ENCODE peak calls at places on chromosomes 6 and 20, in ten cellular contexts. A is PC-9, F is AG04450, X is BJ, L is left ventricle myocardium inferior, H is uterus, G is astrocyte of the spinal cord, U is fibroblast of pulmonary artery, Z is heart right ventricle, S is A549. I is an unnamed sample.

GRCh38 chr6:40928302-40928701 is 110.7 kb downstream of the UNC5CL start:
- DNase-seq in A (no peak), F (no peak), X (no peak), L (no peak), H (no peak), G (no peak), U (no peak), Z (no peak), S (no peak), I (no peak)

GRCh38 chr6:87731818-87732661 is 30.0 kb upstream of the AKIRIN2 start:
- DNase-seq in A (peak), F (peak), X (peak), L (peak), H (peak), G (peak), U (peak), Z (peak), S (peak), I (peak)

GRCh38 chr6:152859225-152859624 is 108.6 kb downstream of the VIP start:
- DNase-seq in A (no peak), F (no peak), X (no peak), L (no peak), H (no peak), G (no peak), U (no peak), Z (no peak), S (no peak), I (no peak)

GRCh38 chr20:32509639-32510066 is 75.5 kb downstream of the NOL4L start:
- DNase-seq in A (peak), F (no peak), X (peak), L (no peak), H (no peak), G (no peak), U (no peak), Z (no peak), S (peak), I (no peak)

GRCh38 chr6:132995009-132995408 is 180.6 kb downstream of the RPS12 start:
- DNase-seq in A (no peak), F (no peak), X (no peak), L (no peak), H (no peak), G (no peak), U (no peak), Z (no peak), S (no peak), I (no peak)

GRCh38 chr6:119112856-119113530 is 34.5 kb upstream of the FAM184A start:
- DNase-seq in A (no peak), F (no peak), X (no peak), L (no peak), H (no peak), G (no peak), U (peak), Z (no peak), S (no peak), I (peak)

GRCh38 chr6:28856617-28857000 is 67.2 kb downstream of the TRIM27 start:
- DNase-seq in A (no peak), F (no peak), X (no peak), L (no peak), H (no peak), G (no peak), U (no peak), Z (no peak), S (no peak), I (no peak)

GRCh38 chr20:44324343-44324742 is 12.5 kb upstream of the R3HDML start:
- DNase-seq in A (peak), F (no peak), X (no peak), L (no peak), H (no peak), G (peak), U (no peak), Z (no peak), S (peak), I (no peak)

GRCh38 chr6:32803416-32803815 is 13.4 kb downstream of the HLA-DOB start:
- DNase-seq in A (no peak), F (no peak), X (no peak), L (no peak), H (no peak), G (no peak), U (no peak), Z (no peak), S (no peak), I (no peak)

DNA sequence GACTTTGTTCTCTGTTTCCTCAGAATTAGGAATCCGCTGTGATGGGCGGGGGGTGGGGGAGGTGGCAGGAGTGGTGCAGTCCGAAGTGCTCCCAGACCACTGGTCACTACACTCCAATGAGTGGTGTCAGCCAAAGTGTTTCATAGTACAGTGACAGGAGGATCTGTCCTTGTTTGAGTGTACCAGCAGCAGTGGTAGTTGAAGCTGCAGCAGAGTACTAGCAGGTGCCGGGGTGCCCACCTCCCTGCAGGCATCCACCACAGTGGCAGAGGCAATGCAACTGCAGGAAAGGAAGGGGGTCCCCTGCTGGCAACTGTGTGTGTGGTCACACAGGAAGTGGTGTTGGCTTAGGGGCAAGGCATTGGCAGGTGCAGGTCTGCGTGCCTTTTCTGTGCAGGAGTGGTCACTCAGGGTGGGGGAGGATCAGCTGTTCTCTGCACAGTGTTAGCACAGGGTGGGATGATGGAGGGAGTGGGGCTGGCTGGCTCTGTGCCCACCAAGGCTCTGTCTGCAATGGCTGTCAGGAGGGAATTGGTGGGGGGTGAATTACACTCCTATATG is 9.7 kb downstream of the HLA-DOB start:
- DNase-seq in A (no peak), F (no peak), X (no peak), L (no peak), H (no peak), G (no peak), U (no peak), Z (no peak), S (no peak), I (no peak)
- TF ChIP-seq CTCF in A (no peak), F (no peak), X (no peak), L (no peak), H (no peak), G (no peak), U (no peak), Z (no peak), S (no peak), I (no peak)

DNA sequence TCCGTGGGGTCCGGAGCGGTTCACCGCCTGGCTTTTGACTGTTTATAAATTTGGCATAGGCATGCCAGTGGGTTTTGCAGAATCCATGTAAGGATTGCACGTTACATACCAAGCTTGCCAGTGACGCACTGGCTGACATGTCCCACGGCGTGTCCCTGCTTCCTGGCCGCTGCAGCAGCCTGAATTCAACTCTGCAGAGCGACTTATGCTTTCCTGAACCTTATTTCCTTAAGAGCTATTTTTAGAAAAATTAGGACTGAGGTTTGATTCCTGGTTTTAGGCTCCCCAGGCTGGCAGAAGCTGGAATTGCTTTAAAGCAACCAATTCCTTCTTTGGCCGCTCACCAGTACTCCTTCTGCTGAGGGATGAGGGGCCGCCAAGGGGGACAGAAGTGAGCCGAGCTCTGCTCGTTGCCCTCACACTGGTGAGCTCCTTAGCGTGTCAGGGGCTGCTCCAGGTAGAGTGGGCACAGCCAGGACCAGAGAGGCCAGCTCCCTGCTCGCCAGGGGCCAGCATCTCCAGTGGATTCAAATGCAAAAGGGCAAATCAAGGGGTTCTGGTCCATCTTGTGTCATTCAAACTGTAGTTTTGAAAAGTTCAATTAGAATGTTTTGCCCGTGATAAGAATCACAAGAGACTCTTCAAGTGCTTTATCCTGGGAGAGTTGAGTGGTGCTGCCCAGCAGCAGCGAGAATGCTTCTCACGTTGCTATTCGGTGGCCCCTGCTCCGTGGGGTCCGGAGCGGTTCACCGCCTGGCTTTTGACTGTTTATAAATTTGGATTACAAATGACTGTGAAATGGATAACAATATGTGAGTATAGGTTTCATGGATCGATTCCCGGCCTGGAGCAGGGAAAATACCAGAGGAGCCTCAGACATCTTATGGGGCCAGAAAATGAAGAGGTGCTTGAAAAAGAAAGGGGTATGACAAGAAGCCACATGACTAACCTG is 17.5 kb upstream of the IRF4 start:
- DNase-seq in A (no peak), F (no peak), X (no peak), L (no peak), H (no peak), G (no peak), U (peak), Z (no peak), S (no peak), I (peak)
- H3K4me3 ChIP-seq in A (no peak), F (no peak), X (no peak), L (peak), H (no peak), G (no peak), U (no peak), Z (no peak), S (no peak), I (no peak)

GRCh38 chr6:89974776-89975175 is 80.5 kb downstream of the GJA10 start:
- DNase-seq in A (no peak), F (no peak), X (no peak), L (no peak), H (no peak), G (no peak), U (no peak), Z (no peak), S (no peak), I (no peak)

GRCh38 chr6:89966913-89967312 is 72.6 kb downstream of the GJA10 start:
- DNase-seq in A (no peak), F (no peak), X (no peak), L (no peak), H (no peak), G (no peak), U (no peak), Z (no peak), S (no peak), I (no peak)

GRCh38 chr6:89970072-89970471 is 75.8 kb downstream of the GJA10 start:
- DNase-seq in A (no peak), F (no peak), X (no peak), L (peak), H (no peak), G (no peak), U (no peak), Z (no peak), S (no peak), I (no peak)

GRCh38 chr6:89972024-89972381 is 77.7 kb downstream of the GJA10 start:
- DNase-seq in A (no peak), F (no peak), X (no peak), L (no peak), H (no peak), G (no peak), U (no peak), Z (no peak), S (no peak), I (no peak)

GRCh38 chr6:89970609-89971337 is 76.5 kb downstream of the GJA10 start:
- DNase-seq in A (peak), F (no peak), X (no peak), L (no peak), H (peak), G (peak), U (peak), Z (peak), S (peak), I (peak)
- TF ChIP-seq CTCF in A (peak), F (peak), X (peak), L (peak), H (peak), G (peak), U (peak), Z (peak), S (peak), I (peak)

GRCh38 chr6:141486942-141487341 is 645.8 kb upstream of the GJE1 start:
- DNase-seq in A (no peak), F (no peak), X (no peak), L (no peak), H (no peak), G (no peak), U (no peak), Z (no peak), S (no peak), I (no peak)

GRCh38 chr6:141484726-141485125 is 648.0 kb upstream of the GJE1 start:
- DNase-seq in A (no peak), F (no peak), X (no peak), L (no peak), H (no peak), G (no peak), U (no peak), Z (no peak), S (no peak), I (peak)

GRCh38 chr6:141488466-141488865 is 644.3 kb upstream of the GJE1 start:
- DNase-seq in A (no peak), F (no peak), X (no peak), L (no peak), H (no peak), G (peak), U (peak), Z (no peak), S (no peak), I (peak)

GRCh38 chr6:141482773-141483172 is 650.0 kb upstream of the GJE1 start:
- DNase-seq in A (no peak), F (no peak), X (no peak), L (no peak), H (no peak), G (no peak), U (no peak), Z (no peak), S (no peak), I (no peak)

DNA sequence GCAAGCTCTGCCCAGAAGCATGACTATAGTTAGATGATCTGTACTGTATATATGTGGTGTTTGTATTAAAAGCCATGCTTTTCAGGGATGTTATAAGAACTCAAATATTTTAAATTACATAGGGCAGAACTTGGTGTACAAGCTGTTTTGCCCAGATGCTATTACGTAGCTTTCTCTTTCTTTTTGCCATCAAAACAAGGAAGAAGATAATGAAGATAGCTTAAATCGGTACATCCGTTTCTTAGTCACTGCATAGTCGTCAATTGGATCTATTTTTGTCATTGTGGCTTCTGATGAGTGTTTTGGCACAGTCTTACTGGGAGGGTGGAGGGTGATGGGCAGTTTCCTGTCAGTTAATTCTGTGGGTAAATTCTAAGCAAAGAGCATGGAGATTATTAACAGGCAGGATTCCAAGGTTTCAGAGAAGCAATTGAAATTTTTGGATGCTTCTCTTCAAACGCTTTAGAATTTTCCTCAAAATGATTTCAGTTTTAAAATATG is 649.1 kb upstream of the GJE1 start:
- DNase-seq in A (no peak), F (peak), X (peak), L (no peak), H (no peak), G (peak), U (peak), Z (no peak), S (peak), I (peak)
- H3K4me3 ChIP-seq in A (no peak), F (peak), X (peak), L (peak), H (peak), G (peak), U (peak), Z (peak), S (peak), I (peak)

GRCh38 chr6:26054937-26055669 is 32.1 kb upstream of the HFE start:
- DNase-seq in A (peak), F (peak), X (peak), L (peak), H (peak), G (peak), U (peak), Z (peak), S (peak), I (peak)
- TF ChIP-seq CTCF in A (peak), F (no peak), X (peak), L (peak), H (no peak), G (peak), U (no peak), Z (peak), S (no peak), I (peak)

DNA sequence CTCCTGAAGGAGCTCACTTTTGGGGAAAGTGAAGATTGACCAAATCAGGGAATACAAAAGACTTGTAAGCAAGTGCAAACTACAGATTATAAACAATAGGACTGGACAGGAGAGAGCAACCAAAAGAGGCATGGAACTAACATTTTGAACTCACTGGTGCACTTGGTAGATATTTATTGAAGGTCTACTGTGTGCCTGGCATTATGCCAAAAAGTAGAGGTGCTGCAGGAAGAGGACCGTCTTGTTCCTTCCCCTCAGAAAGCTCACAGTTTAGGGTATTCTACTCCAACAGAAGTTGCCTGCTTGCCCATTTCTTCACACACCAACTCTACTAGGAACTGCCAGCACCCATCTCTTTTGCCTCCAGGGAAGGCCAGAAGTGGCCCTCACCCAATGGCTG is 10.0 kb upstream of the TSHZ2 start:
- DNase-seq in A (no peak), F (no peak), X (no peak), L (no peak), H (no peak), G (no peak), U (no peak), Z (no peak), S (no peak), I (no peak)
- H3K4me3 ChIP-seq in A (no peak), F (no peak), X (no peak), L (no peak), H (no peak), G (no peak), U (no peak), Z (no peak), S (no peak), I (no peak)

GRCh38 chr20:24314053-24314452 is 155.4 kb upstream of the SYNDIG1 start:
- DNase-seq in A (no peak), F (no peak), X (no peak), L (no peak), H (no peak), G (no peak), U (no peak), Z (no peak), S (no peak), I (no peak)
- TF ChIP-seq CTCF in A (no peak), F (no peak), X (no peak), L (no peak), H (no peak), G (no peak), U (no peak), Z (no peak), S (no peak), I (no peak)

GRCh38 chr20:34580588-34580940 is 22.0 kb downstream of the MAP1LC3A start:
- DNase-seq in A (no peak), F (no peak), X (no peak), L (no peak), H (no peak), G (no peak), U (no peak), Z (no peak), S (no peak), I (no peak)
- H3K4me3 ChIP-seq in A (no peak), F (no peak), X (no peak), L (no peak), H (no peak), G (no peak), U (no peak), Z (no peak), S (no peak), I (no peak)

DNA sequence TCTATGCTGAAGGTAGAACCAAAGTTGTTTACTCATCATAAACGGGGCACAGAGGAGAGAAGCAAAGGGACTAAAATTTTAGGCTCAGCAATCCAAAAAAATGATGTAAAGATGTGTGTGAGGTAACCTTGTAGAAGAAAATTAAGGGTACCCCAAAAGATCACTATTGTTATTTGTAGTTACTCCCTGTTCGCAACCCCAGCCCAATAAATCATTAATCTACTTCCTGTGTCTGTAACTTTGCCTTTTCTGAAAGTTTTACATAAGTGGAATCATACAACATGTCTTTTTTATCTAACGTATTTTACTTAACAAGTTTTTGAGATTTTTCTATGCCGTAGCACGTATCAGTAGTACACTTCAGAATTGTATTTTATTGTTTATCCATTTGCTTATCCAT is 1114.8 kb upstream of the GJE1 start:
- DNase-seq in A (no peak), F (no peak), X (no peak), L (no peak), H (no peak), G (no peak), U (no peak), Z (no peak), S (no peak), I (no peak)
- TF ChIP-seq CTCF in A (no peak), F (no peak), X (no peak), L (no peak), H (no peak), G (no peak), U (no peak), Z (no peak), S (no peak), I (no peak)